ENCODE peak calls at places on chromosomes 12 and 14, in four cellular contexts. E is upper lobe of left lung, I is transverse colon, U is sigmoid colon. Z is an unnamed sample.

GRCh38 chr14:31505411-31505810 is 17.6 kb upstream of the GPR33 start:
- DNase-seq in U (no peak), E (no peak), I (no peak), Z (no peak)

GRCh38 chr14:50040401-50040775 is 76.0 kb downstream of the VCPKMT start:
- DNase-seq in U (no peak), E (no peak), I (peak), Z (no peak)

GRCh38 chr12:130557876-130558770 is 158.0 kb downstream of the RIMBP2 start:
- DNase-seq in E (no peak), I (peak), U (no peak), Z (no peak)

GRCh38 chr12:50103767-50104321 is at the start of gene GPD1:
- DNase-seq in I (peak), E (peak), U (peak), Z (peak)

GRCh38 chr14:103862393-103862782 is 15.0 kb upstream of the PPP1R13B start:
- DNase-seq in I (no peak), U (no peak), E (no peak), Z (peak)

GRCh38 chr14:21041676-21042433 is at the start of gene RNASE7:
- DNase-seq in U (no peak), I (no peak), E (no peak), Z (no peak)

GRCh38 chr14:23086565-23086964 is 8.4 kb downstream of the ACIN1 start:
- DNase-seq in E (no peak), I (no peak), U (no peak), Z (no peak)

GRCh38 chr14:38775986-38776385 is 327.0 kb downstream of the SEC23A start:
- DNase-seq in U (no peak), I (no peak), E (no peak), Z (no peak)

GRCh38 chr14:90368946-90369721 is 27.7 kb upstream of the CALM1 start:
- DNase-seq in U (no peak), I (peak), E (no peak), Z (no peak)

GRCh38 chr12:3641428-3641883 is 111.5 kb downstream of the CRACR2A start:
- DNase-seq in E (no peak), U (no peak), I (no peak), Z (no peak)

GRCh38 chr14:67653651-67654280 is 20.7 kb downstream of the VTI1B start:
- DNase-seq in E (no peak), U (peak), I (no peak), Z (no peak)

GRCh38 chr12:93447555-93448265 is 6.0 kb upstream of the UBE2N start:
- DNase-seq in E (no peak), U (no peak), I (no peak), Z (no peak)

GRCh38 chr12:25648460-25648859 is 95.4 kb upstream of the LMNTD1 start:
- DNase-seq in U (peak), I (peak), E (no peak), Z (no peak)

GRCh38 chr14:77022219-77022852 is 6.2 kb downstream of the IRF2BPL start:
- DNase-seq in E (no peak), I (peak), U (no peak), Z (no peak)

GRCh38 chr12:2083008-2083407 is 30.2 kb downstream of the CACNA1C start:
- DNase-seq in U (no peak), E (no peak), I (no peak), Z (no peak)

GRCh38 chr12:990308-990648 is 745 bp upstream of the ERC1 start:
- DNase-seq in E (no peak), U (peak), I (peak), Z (no peak)

GRCh38 chr12:58583541-58583940 is 336.8 kb downstream of the LRIG3 start:
- DNase-seq in E (no peak), U (no peak), I (no peak), Z (no peak)

GRCh38 chr14:65879218-65880009 is 466.9 kb downstream of the FUT8 start:
- DNase-seq in I (no peak), E (no peak), U (no peak), Z (no peak)

GRCh38 chr14:73764881-73765280 is 50.7 kb upstream of the PNMA1 start:
- DNase-seq in E (no peak), U (peak), I (peak), Z (no peak)

GRCh38 chr14:102708494-102708893 is 68.8 kb upstream of the TRAF3 start:
- DNase-seq in E (no peak), I (no peak), U (no peak), Z (peak)

GRCh38 chr14:80080601-80081000 is 130.7 kb downstream of the DIO2 start:
- DNase-seq in E (no peak), I (no peak), U (no peak), Z (no peak)

GRCh38 chr12:108587826-108588225 is 10.1 kb downstream of the TMEM119 start:
- DNase-seq in E (no peak), I (no peak), U (no peak), Z (no peak)

GRCh38 chr12:15563683-15564082 is 225.5 kb downstream of the EPS8 start:
- DNase-seq in E (no peak), U (no peak), I (no peak), Z (no peak)

GRCh38 chr12:48851883-48852733 is at the start of gene DDX23:
- DNase-seq in E (peak), I (peak), U (peak), Z (peak)
- TF ChIP-seq EP300 in E (peak), I (peak), U (peak), Z (peak)

DNA sequence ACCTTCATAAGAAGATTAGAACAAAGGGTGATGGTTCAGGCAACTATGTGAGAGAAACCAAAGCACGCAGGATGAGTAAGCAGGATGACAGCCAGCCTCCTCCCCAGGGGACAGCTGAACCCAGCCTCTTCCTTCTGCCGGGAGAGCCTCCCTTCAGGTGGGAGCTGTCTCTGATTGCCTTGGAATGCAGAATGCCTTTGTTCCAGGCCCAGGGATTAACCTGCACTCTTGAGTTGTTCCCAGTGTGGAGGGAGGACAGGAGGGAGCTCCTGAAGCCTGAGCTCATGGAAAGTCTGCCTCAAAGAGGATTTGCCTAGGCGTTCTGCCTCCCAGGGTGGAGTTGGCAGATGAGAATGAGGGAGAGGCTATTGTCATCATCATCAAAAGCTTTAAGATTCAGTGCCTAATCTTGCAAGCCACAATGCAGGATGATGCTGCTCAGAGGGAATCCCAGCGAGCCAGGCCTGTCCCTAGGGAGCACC is 3.6 kb upstream of the KRT6A start:
- DNase-seq in E (no peak), I (no peak), U (no peak), Z (no peak)
- TF ChIP-seq EP300 in E (no peak), I (no peak), U (no peak), Z (no peak)

GRCh38 chr12:62466596-62467411 is at the start of gene MON2:
- DNase-seq in E (peak), U (peak), I (peak), Z (peak)
- TF ChIP-seq EP300 in E (no peak), U (no peak), I (no peak), Z (no peak)

GRCh38 chr12:66072135-66072534 is 58.4 kb downstream of the LLPH start:
- DNase-seq in I (no peak), U (no peak), E (no peak), Z (no peak)
- TF ChIP-seq EP300 in I (no peak), U (no peak), E (no peak), Z (no peak)